ENCODE peak calls at places on chromosomes 7 and 10, in nine cellular contexts. One of them, this sample, is unnamed.

GRCh38 chr10:49539320-49539885 is 482 bp upstream of the ERCC6 start:
- DNase-seq in suprapubic skin: no peak
- DNase-seq in stomach: peak; percentile 50
- DNase-seq in A549: peak; percentile 47
- DNase-seq in heart left ventricle: peak; percentile 23
- DNase-seq in fibroblast of lung: peak; percentile 58
- DNase-seq in endodermal cell: peak; percentile 73
- DNase-seq in CD8-positive, alpha-beta memory T cell: no peak
- DNase-seq in HepG2: peak; percentile 24
- DNase-seq in this sample: peak; percentile 90

GRCh38 chr10:77328272-77328816 is 309.3 kb downstream of the KCNMA1 start:
- DNase-seq in heart left ventricle: no peak
- DNase-seq in suprapubic skin: no peak
- DNase-seq in fibroblast of lung: peak; percentile 33
- DNase-seq in CD8-positive, alpha-beta memory T cell: no peak
- DNase-seq in stomach: peak; percentile 28
- DNase-seq in A549: no peak
- DNase-seq in HepG2: peak; percentile 10
- DNase-seq in endodermal cell: peak; percentile 87
- DNase-seq in this sample: no peak

GRCh38 chr7:47712416-47712815 is 130.5 kb upstream of the TNS3 start:
- DNase-seq in endodermal cell: no peak
- DNase-seq in suprapubic skin: no peak
- DNase-seq in stomach: peak; percentile 18
- DNase-seq in fibroblast of lung: no peak
- DNase-seq in heart left ventricle: no peak
- DNase-seq in A549: no peak
- DNase-seq in CD8-positive, alpha-beta memory T cell: no peak
- DNase-seq in HepG2: no peak
- DNase-seq in this sample: no peak

GRCh38 chr7:35695628-35695888 is 623 bp upstream of the HERPUD2 start:
- DNase-seq in A549: no peak
- DNase-seq in fibroblast of lung: peak; percentile 15
- DNase-seq in HepG2: no peak
- DNase-seq in CD8-positive, alpha-beta memory T cell: peak; percentile 24
- DNase-seq in suprapubic skin: no peak
- DNase-seq in stomach: no peak
- DNase-seq in heart left ventricle: no peak
- DNase-seq in endodermal cell: no peak
- DNase-seq in this sample: no peak

GRCh38 chr10:101280511-101280910 is 51.2 kb upstream of the LBX1 start:
- DNase-seq in suprapubic skin: no peak
- DNase-seq in heart left ventricle: no peak
- DNase-seq in fibroblast of lung: no peak
- DNase-seq in A549: no peak
- DNase-seq in HepG2: no peak
- DNase-seq in stomach: no peak
- DNase-seq in CD8-positive, alpha-beta memory T cell: no peak
- DNase-seq in endodermal cell: no peak
- DNase-seq in this sample: no peak

GRCh38 chr7:80027616-80028173 is 106.9 kb upstream of the GNAI1 start:
- DNase-seq in heart left ventricle: no peak
- DNase-seq in CD8-positive, alpha-beta memory T cell: no peak
- DNase-seq in stomach: no peak
- DNase-seq in fibroblast of lung: peak; percentile 10
- DNase-seq in A549: no peak
- DNase-seq in HepG2: no peak
- DNase-seq in suprapubic skin: no peak
- DNase-seq in endodermal cell: no peak
- DNase-seq in this sample: no peak

GRCh38 chr10:79386637-79387465 is 39.6 kb downstream of the PPIF start:
- DNase-seq in suprapubic skin: peak; percentile 67
- DNase-seq in fibroblast of lung: no peak
- DNase-seq in CD8-positive, alpha-beta memory T cell: no peak
- DNase-seq in HepG2: no peak
- DNase-seq in endodermal cell: peak; percentile 53
- DNase-seq in heart left ventricle: peak; percentile 6
- DNase-seq in A549: no peak
- DNase-seq in stomach: peak; percentile 23
- DNase-seq in this sample: peak; percentile 88

GRCh38 chr7:141431143-141431479 is 120.1 kb upstream of the AGK start:
- DNase-seq in endodermal cell: no peak
- DNase-seq in suprapubic skin: no peak
- DNase-seq in HepG2: no peak
- DNase-seq in heart left ventricle: no peak
- DNase-seq in fibroblast of lung: no peak
- DNase-seq in CD8-positive, alpha-beta memory T cell: no peak
- DNase-seq in stomach: no peak
- DNase-seq in A549: no peak
- DNase-seq in this sample: no peak

GRCh38 chr7:140008755-140009610 is 53.8 kb downstream of the PARP12 start:
- DNase-seq in heart left ventricle: no peak
- DNase-seq in suprapubic skin: no peak
- DNase-seq in endodermal cell: no peak
- DNase-seq in A549: no peak
- DNase-seq in CD8-positive, alpha-beta memory T cell: no peak
- DNase-seq in fibroblast of lung: no peak
- DNase-seq in stomach: peak; percentile 83
- DNase-seq in HepG2: no peak
- DNase-seq in this sample: no peak

GRCh38 chr7:75878312-75878768 is 494 bp upstream of the RHBDD2 start:
- DNase-seq in heart left ventricle: no peak
- DNase-seq in HepG2: no peak
- DNase-seq in suprapubic skin: no peak
- DNase-seq in CD8-positive, alpha-beta memory T cell: no peak
- DNase-seq in endodermal cell: peak; percentile 46
- DNase-seq in stomach: no peak
- DNase-seq in A549: no peak
- DNase-seq in fibroblast of lung: no peak
- DNase-seq in this sample: no peak

GRCh38 chr10:3740157-3740871 is 44.7 kb downstream of the KLF6 start:
- DNase-seq in stomach: no peak
- DNase-seq in HepG2: peak; percentile 98
- DNase-seq in CD8-positive, alpha-beta memory T cell: no peak
- DNase-seq in endodermal cell: no peak
- DNase-seq in fibroblast of lung: peak; percentile 83
- DNase-seq in heart left ventricle: no peak
- DNase-seq in A549: peak; percentile 78
- DNase-seq in suprapubic skin: no peak
- DNase-seq in this sample: no peak

GRCh38 chr7:5776894-5777645 is 4.4 kb downstream of the RNF216 start:
- DNase-seq in HepG2: no peak
- DNase-seq in A549: no peak
- DNase-seq in suprapubic skin: no peak
- DNase-seq in heart left ventricle: no peak
- DNase-seq in CD8-positive, alpha-beta memory T cell: peak; percentile 6
- DNase-seq in endodermal cell: no peak
- DNase-seq in fibroblast of lung: no peak
- DNase-seq in stomach: no peak
- DNase-seq in this sample: no peak

GRCh38 chr10:21217748-21218367 is 307.6 kb downstream of the SKIDA1 start:
- DNase-seq in fibroblast of lung: no peak
- DNase-seq in CD8-positive, alpha-beta memory T cell: no peak
- DNase-seq in A549: no peak
- DNase-seq in endodermal cell: peak; percentile 24
- DNase-seq in heart left ventricle: no peak
- DNase-seq in HepG2: no peak
- DNase-seq in suprapubic skin: no peak
- DNase-seq in stomach: no peak
- DNase-seq in this sample: no peak

GRCh38 chr7:142557971-142558582 is 191.2 kb upstream of the PRSS1 start:
- DNase-seq in endodermal cell: peak; percentile 87
- DNase-seq in suprapubic skin: no peak
- DNase-seq in HepG2: peak; percentile 22
- DNase-seq in heart left ventricle: no peak
- DNase-seq in A549: peak; percentile 35
- DNase-seq in stomach: no peak
- DNase-seq in CD8-positive, alpha-beta memory T cell: no peak
- DNase-seq in fibroblast of lung: peak; percentile 41
- DNase-seq in this sample: no peak

GRCh38 chr7:25326466-25327156 is 98.3 kb upstream of the NPVF start:
- DNase-seq in heart left ventricle: no peak
- DNase-seq in HepG2: no peak
- DNase-seq in CD8-positive, alpha-beta memory T cell: no peak
- DNase-seq in fibroblast of lung: no peak
- DNase-seq in suprapubic skin: no peak
- DNase-seq in stomach: no peak
- DNase-seq in endodermal cell: no peak
- DNase-seq in A549: no peak
- DNase-seq in this sample: no peak

GRCh38 chr7:73642834-73643233 is 18.5 kb upstream of the MLXIPL start:
- DNase-seq in CD8-positive, alpha-beta memory T cell: no peak
- DNase-seq in endodermal cell: no peak
- DNase-seq in suprapubic skin: no peak
- DNase-seq in stomach: no peak
- DNase-seq in HepG2: no peak
- DNase-seq in fibroblast of lung: peak; percentile 25
- DNase-seq in heart left ventricle: no peak
- DNase-seq in A549: no peak
- DNase-seq in this sample: no peak

GRCh38 chr10:100859204-100859763 is 53.5 kb upstream of the SLF2 start:
- DNase-seq in fibroblast of lung: no peak
- DNase-seq in stomach: no peak
- DNase-seq in suprapubic skin: no peak
- DNase-seq in endodermal cell: no peak
- DNase-seq in CD8-positive, alpha-beta memory T cell: no peak
- DNase-seq in HepG2: no peak
- DNase-seq in heart left ventricle: no peak
- DNase-seq in A549: no peak
- DNase-seq in this sample: no peak

GRCh38 chr10:117139581-117140524 is 1.8 kb upstream of the VAX1 start:
- DNase-seq in endodermal cell: peak; percentile 78
- DNase-seq in fibroblast of lung: no peak
- DNase-seq in stomach: no peak
- DNase-seq in heart left ventricle: no peak
- DNase-seq in suprapubic skin: no peak
- DNase-seq in A549: no peak
- DNase-seq in CD8-positive, alpha-beta memory T cell: no peak
- DNase-seq in HepG2: no peak
- DNase-seq in this sample: peak; percentile 81

GRCh38 chr10:31401287-31401686 is 82.3 kb downstream of the ZEB1 start:
- DNase-seq in endodermal cell: no peak
- DNase-seq in suprapubic skin: no peak
- DNase-seq in A549: no peak
- DNase-seq in heart left ventricle: no peak
- DNase-seq in stomach: no peak
- DNase-seq in fibroblast of lung: no peak
- DNase-seq in CD8-positive, alpha-beta memory T cell: no peak
- DNase-seq in HepG2: no peak
- DNase-seq in this sample: no peak

GRCh38 chr7:135933509-135934188 is 43.5 kb downstream of the MTPN start:
- DNase-seq in suprapubic skin: no peak
- DNase-seq in fibroblast of lung: no peak
- DNase-seq in HepG2: no peak
- DNase-seq in stomach: no peak
- DNase-seq in heart left ventricle: no peak
- DNase-seq in endodermal cell: no peak
- DNase-seq in CD8-positive, alpha-beta memory T cell: no peak
- DNase-seq in A549: no peak
- DNase-seq in this sample: no peak
- H3K27ac ChIP-seq in suprapubic skin: no peak overlapping the region
- H3K27ac ChIP-seq in fibroblast of lung: no peak overlapping the region
- H3K27ac ChIP-seq in HepG2: no peak overlapping the region
- H3K27ac ChIP-seq in stomach: no peak overlapping the region
- H3K27ac ChIP-seq in heart left ventricle: no peak overlapping the region
- H3K27ac ChIP-seq in endodermal cell: no peak overlapping the region
- H3K27ac ChIP-seq in CD8-positive, alpha-beta memory T cell: no peak overlapping the region
- H3K27ac ChIP-seq in A549: peak overlapping the region; percentile 6
- H3K27ac ChIP-seq in this sample: no peak overlapping the region

GRCh38 chr7:131648491-131648890 is 92.1 kb upstream of the PODXL start:
- DNase-seq in suprapubic skin: no peak
- DNase-seq in heart left ventricle: no peak
- DNase-seq in stomach: no peak
- DNase-seq in CD8-positive, alpha-beta memory T cell: no peak
- DNase-seq in A549: no peak
- DNase-seq in HepG2: no peak
- DNase-seq in endodermal cell: peak; percentile 75
- DNase-seq in fibroblast of lung: no peak
- DNase-seq in this sample: no peak
- H3K27ac ChIP-seq in suprapubic skin: peak overlapping the region; percentile 75
- H3K27ac ChIP-seq in heart left ventricle: peak overlapping the region; percentile 76
- H3K27ac ChIP-seq in stomach: no peak overlapping the region
- H3K27ac ChIP-seq in CD8-positive, alpha-beta memory T cell: no peak overlapping the region
- H3K27ac ChIP-seq in A549: no peak overlapping the region
- H3K27ac ChIP-seq in HepG2: no peak overlapping the region
- H3K27ac ChIP-seq in endodermal cell: no peak overlapping the region
- H3K27ac ChIP-seq in fibroblast of lung: no peak overlapping the region
- H3K27ac ChIP-seq in this sample: no peak overlapping the region

GRCh38 chr10:34164029-34164428 is 651.1 kb downstream of the PARD3 start:
- DNase-seq in heart left ventricle: no peak
- DNase-seq in stomach: no peak
- DNase-seq in suprapubic skin: no peak
- DNase-seq in A549: no peak
- DNase-seq in CD8-positive, alpha-beta memory T cell: no peak
- DNase-seq in fibroblast of lung: no peak
- DNase-seq in HepG2: peak; percentile 27
- DNase-seq in endodermal cell: no peak
- DNase-seq in this sample: no peak

GRCh38 chr10:34172936-34173533 is 642.1 kb downstream of the PARD3 start:
- DNase-seq in suprapubic skin: no peak
- DNase-seq in endodermal cell: no peak
- DNase-seq in stomach: no peak
- DNase-seq in HepG2: peak; percentile 54
- DNase-seq in CD8-positive, alpha-beta memory T cell: no peak
- DNase-seq in A549: no peak
- DNase-seq in fibroblast of lung: peak; percentile 44
- DNase-seq in heart left ventricle: no peak
- DNase-seq in this sample: no peak

GRCh38 chr10:34171957-34172527 is 643.1 kb downstream of the PARD3 start:
- DNase-seq in suprapubic skin: no peak
- DNase-seq in A549: no peak
- DNase-seq in heart left ventricle: no peak
- DNase-seq in CD8-positive, alpha-beta memory T cell: no peak
- DNase-seq in fibroblast of lung: peak; percentile 58
- DNase-seq in endodermal cell: no peak
- DNase-seq in HepG2: no peak
- DNase-seq in stomach: no peak
- DNase-seq in this sample: no peak

GRCh38 chr10:34168429-34168828 is 646.7 kb downstream of the PARD3 start:
- DNase-seq in HepG2: no peak
- DNase-seq in stomach: no peak
- DNase-seq in CD8-positive, alpha-beta memory T cell: no peak
- DNase-seq in A549: no peak
- DNase-seq in heart left ventricle: no peak
- DNase-seq in endodermal cell: no peak
- DNase-seq in fibroblast of lung: no peak
- DNase-seq in suprapubic skin: no peak
- DNase-seq in this sample: no peak

GRCh38 chr10:34169677-34170076 is 645.4 kb downstream of the PARD3 start:
- DNase-seq in CD8-positive, alpha-beta memory T cell: no peak
- DNase-seq in A549: no peak
- DNase-seq in suprapubic skin: no peak
- DNase-seq in stomach: no peak
- DNase-seq in fibroblast of lung: no peak
- DNase-seq in endodermal cell: no peak
- DNase-seq in HepG2: no peak
- DNase-seq in heart left ventricle: no peak
- DNase-seq in this sample: no peak
- H3K27ac ChIP-seq in CD8-positive, alpha-beta memory T cell: no peak overlapping the region
- H3K27ac ChIP-seq in A549: no peak overlapping the region
- H3K27ac ChIP-seq in suprapubic skin: no peak overlapping the region
- H3K27ac ChIP-seq in stomach: no peak overlapping the region
- H3K27ac ChIP-seq in fibroblast of lung: no peak overlapping the region
- H3K27ac ChIP-seq in endodermal cell: no peak overlapping the region
- H3K27ac ChIP-seq in HepG2: no peak overlapping the region
- H3K27ac ChIP-seq in heart left ventricle: no peak overlapping the region
- H3K27ac ChIP-seq in this sample: no peak overlapping the region

GRCh38 chr7:42222119-42222518 is 14.9 kb downstream of the GLI3 start:
- DNase-seq in endodermal cell: peak; percentile 59
- DNase-seq in HepG2: no peak
- DNase-seq in CD8-positive, alpha-beta memory T cell: no peak
- DNase-seq in A549: no peak
- DNase-seq in heart left ventricle: no peak
- DNase-seq in suprapubic skin: no peak
- DNase-seq in fibroblast of lung: no peak
- DNase-seq in stomach: no peak
- DNase-seq in this sample: no peak
- H3K27ac ChIP-seq in endodermal cell: peak overlapping the region; percentile 83
- H3K27ac ChIP-seq in HepG2: no peak overlapping the region
- H3K27ac ChIP-seq in CD8-positive, alpha-beta memory T cell: no peak overlapping the region
- H3K27ac ChIP-seq in A549: no peak overlapping the region
- H3K27ac ChIP-seq in heart left ventricle: no peak overlapping the region
- H3K27ac ChIP-seq in suprapubic skin: no peak overlapping the region
- H3K27ac ChIP-seq in fibroblast of lung: no peak overlapping the region
- H3K27ac ChIP-seq in stomach: no peak overlapping the region
- H3K27ac ChIP-seq in this sample: no peak overlapping the region